ENCODE peak calls at places on chromosome 3, in six cellular contexts. N, Z, V, U, S and R are unnamed samples.

GRCh38 chr3:114380233-114380645 is 86.4 kb downstream of the TIGIT start:
- DNase-seq in S (peak; percentile 87), Z (no peak), N (peak; percentile 93), V (peak; percentile 90), U (peak; percentile 68), R (peak; percentile 91)

GRCh38 chr3:53457068-53457467 is 37.3 kb upstream of the CACNA1D start:
- DNase-seq in U (no peak), V (no peak), Z (peak; percentile 90), N (no peak), S (no peak), R (no peak)

GRCh38 chr3:8576841-8577553 is 67.6 kb downstream of the SSUH2 start:
- DNase-seq in Z (no peak), N (peak; percentile 97), U (no peak), S (no peak), V (no peak), R (no peak)

GRCh38 chr3:185924375-185924774 is 13.4 kb downstream of the TRA2B start:
- DNase-seq in U (no peak), S (no peak), V (no peak), N (no peak), Z (no peak), R (no peak)

GRCh38 chr3:34837848-34838741 is 801.2 kb upstream of the ARPP21 start:
- DNase-seq in V (no peak), N (no peak), S (no peak), U (no peak), Z (no peak), R (no peak)

GRCh38 chr3:174002543-174002942 is 605.0 kb downstream of the NLGN1 start:
- DNase-seq in Z (peak; percentile 2), S (no peak), V (no peak), N (peak; percentile 5), U (no peak), R (no peak)

GRCh38 chr3:46925585-46925934 is 48.0 kb downstream of the PTH1R start:
- DNase-seq in S (no peak), V (peak; percentile 86), N (no peak), U (no peak), Z (no peak), R (no peak)

GRCh38 chr3:41175365-41175764 is 23.9 kb upstream of the CTNNB1 start:
- DNase-seq in Z (no peak), U (no peak), V (no peak), S (no peak), N (no peak), R (no peak)

GRCh38 chr3:1468145-1468544 is 375.3 kb downstream of the CNTN6 start:
- DNase-seq in N (no peak), S (no peak), U (no peak), Z (no peak), V (no peak), R (no peak)

GRCh38 chr3:59256233-59256632 is 206.4 kb upstream of the CFAP20DC start:
- DNase-seq in S (no peak), U (no peak), Z (no peak), N (no peak), V (no peak), R (no peak)

GRCh38 chr3:10235551-10235950 is 12.7 kb upstream of the TATDN2 start:
- DNase-seq in U (no peak), V (no peak), S (no peak), N (no peak), Z (no peak), R (no peak)

GRCh38 chr3:128551872-128552271 is 58.9 kb upstream of the GATA2 start:
- DNase-seq in U (no peak), N (no peak), V (no peak), Z (no peak), S (no peak), R (no peak)

GRCh38 chr3:123582315-123582714 is 2.5 kb downstream of the HACD2 start:
- DNase-seq in S (no peak), U (no peak), N (no peak), Z (no peak), V (no peak), R (no peak)

GRCh38 chr3:170163956-170164645 is 17.4 kb downstream of the PHC3 start:
- DNase-seq in V (no peak), U (no peak), S (no peak), Z (no peak), N (peak; percentile 49), R (no peak)

GRCh38 chr3:137767146-137768020 is 3.3 kb downstream of the SOX14 start:
- DNase-seq in U (no peak), N (no peak), V (peak; percentile 55), S (no peak), Z (no peak), R (no peak)

GRCh38 chr3:48439820-48440589 is at the start of the genes CCDC51 and TMA7:
- DNase-seq in N (peak; percentile 96), S (peak; percentile 98), V (peak; percentile 99), U (peak; percentile 99), Z (peak; percentile 97), R (peak; percentile 100)

GRCh38 chr3:50652709-50653108 is 22.0 kb upstream of the DOCK3 start:
- DNase-seq in V (no peak), S (no peak), U (no peak), N (peak; percentile 6), Z (peak; percentile 74), R (no peak)

GRCh38 chr3:105957722-105958121 is 88.9 kb upstream of the CBLB start:
- DNase-seq in N (peak; percentile 58), S (peak; percentile 71), V (no peak), Z (no peak), U (no peak), R (no peak)

GRCh38 chr3:52490938-52491526 is 4.1 kb upstream of the STAB1 start:
- DNase-seq in Z (no peak), U (no peak), V (peak; percentile 81), S (no peak), N (no peak), R (no peak)

GRCh38 chr3:142028174-142028833 is 121.0 kb downstream of the TFDP2 start:
- DNase-seq in S (peak; percentile 51), Z (peak; percentile 79), N (peak; percentile 65), U (no peak), V (no peak), R (no peak)